ENCODE peak calls at places on chromosomes 1 and 21, in four cellular contexts. Q is stimulated activated CD8-positive, alpha-beta memory T cell treated with anti-CD3 and anti-CD28 coated beads, Interleukin-7, amount 100 ng/mL, for 1 hour; Z is GDM1; C is sciatic nerve. G is an unnamed sample.

GRCh38 chr1:48851638-48852037 is 74.9 kb upstream of the BEND5 start:
- DNase-seq in Z (no peak), Q (no peak), C (no peak), G (no peak)

GRCh38 chr1:1217621-1218523 is 3.9 kb upstream of the TNFRSF4 start:
- DNase-seq in Z (no peak), Q (no peak), C (no peak), G (no peak)

GRCh38 chr1:173205146-173206051 is 1.7 kb downstream of the TNFSF4 start:
- DNase-seq in C (no peak), Q (no peak), Z (peak), G (no peak)

GRCh38 chr1:17272066-17272465 is 23.2 kb downstream of the PADI3 start:
- DNase-seq in C (no peak), Z (no peak), Q (no peak), G (no peak)

GRCh38 chr1:39609618-39610331 is 29.7 kb downstream of the HEYL start:
- DNase-seq in Z (no peak), C (peak), Q (peak), G (peak)

GRCh38 chr1:223486366-223486765 is 93.2 kb downstream of the CCDC185 start:
- DNase-seq in C (no peak), Z (no peak), Q (no peak), G (no peak)

GRCh38 chr1:169634877-169635276 is 5.0 kb upstream of the SELP start:
- DNase-seq in C (no peak), Z (no peak), Q (no peak), G (no peak)

GRCh38 chr1:109531205-109531779 is 8.4 kb upstream of the GPR61 start:
- DNase-seq in Q (no peak), Z (no peak), C (peak), G (no peak)

GRCh38 chr1:201212056-201212455 is 21.4 kb downstream of the IGFN1 start:
- DNase-seq in Z (no peak), C (peak), Q (no peak), G (peak)

GRCh38 chr1:213070399-213070798 is 19.4 kb downstream of the RPS6KC1 start:
- DNase-seq in Z (peak), C (no peak), Q (no peak), G (no peak)

GRCh38 chr21:43697758-43698643 is 20.9 kb upstream of the PDXK start:
- DNase-seq in Z (no peak), Q (no peak), C (no peak), G (peak)

GRCh38 chr1:203229471-203230178 is at the start of gene CHIT1:
- DNase-seq in Q (no peak), C (no peak), Z (no peak), G (no peak)

GRCh38 chr1:27057801-27058647 is 45.4 kb upstream of the TENT5B start:
- DNase-seq in Z (no peak), C (no peak), Q (no peak), G (no peak)

GRCh38 chr1:67097305-67097704 is 37.5 kb downstream of the C1orf141 start:
- DNase-seq in C (no peak), Z (no peak), Q (no peak), G (no peak)

GRCh38 chr1:240608707-240609106 is 3.2 kb downstream of the GREM2 start:
- DNase-seq in C (no peak), Z (no peak), Q (no peak), G (no peak)

GRCh38 chr1:33060579-33061083 is 20.3 kb upstream of the AZIN2 start:
- DNase-seq in Z (no peak), Q (no peak), C (peak), G (peak)

GRCh38 chr1:208668991-208669390 is 424.8 kb upstream of the PLXNA2 start:
- DNase-seq in Z (no peak), C (no peak), Q (no peak), G (no peak)

GRCh38 chr1:100649128-100649527 is 70.4 kb upstream of the VCAM1 start:
- DNase-seq in C (no peak), Q (no peak), Z (no peak), G (no peak)

GRCh38 chr21:31136891-31137290 is 98.6 kb upstream of the KRTAP19-8 start:
- DNase-seq in Q (no peak), C (no peak), Z (no peak), G (no peak)

GRCh38 chr1:174408142-174408541 is 39.6 kb upstream of the GPR52 start:
- DNase-seq in Q (no peak), Z (no peak), C (no peak), G (no peak)

GRCh38 chr1:2228684-2229031 is 539 bp downstream of the SKI start:
- DNase-seq in C (no peak), Q (no peak), Z (no peak), G (peak)

GRCh38 chr21:21383126-21383525 is 384.9 kb downstream of the NCAM2 start:
- DNase-seq in Q (no peak), Z (no peak), C (no peak), G (no peak)

GRCh38 chr21:43025636-43026180 is 49.9 kb downstream of the CBS start:
- DNase-seq in Z (no peak), Q (no peak), C (no peak), G (peak)

GRCh38 chr1:67535474-67535873 is 105.3 kb upstream of the SERBP1 start:
- DNase-seq in C (peak), Q (peak), Z (peak), G (peak)

GRCh38 chr1:30684881-30685795 is 38.2 kb downstream of the MATN1 start:
- DNase-seq in C (no peak), Z (no peak), Q (no peak), G (peak)

GRCh38 chr1:201597551-201598230 is 58.8 kb downstream of the NAV1 start:
- DNase-seq in Q (no peak), C (no peak), Z (no peak), G (no peak)

GRCh38 chr1:25810341-25811299 is 9.1 kb upstream of the MTFR1L start:
- DNase-seq in Z (peak), C (peak), Q (peak), G (peak)

GRCh38 chr1:226047495-226047894 is 15.0 kb upstream of the H3-3A start:
- DNase-seq in Q (no peak), C (no peak), Z (no peak), G (no peak)

GRCh38 chr1:180628646-180629045 is 3.2 kb upstream of the XPR1 start:
- DNase-seq in Q (no peak), Z (no peak), C (no peak), G (no peak)

GRCh38 chr1:174534789-174535188 is 87.0 kb downstream of the GPR52 start:
- DNase-seq in Z (no peak), C (no peak), Q (no peak), G (no peak)

GRCh38 chr1:166304131-166304530 is 137.3 kb upstream of the FAM78B start:
- DNase-seq in Q (no peak), Z (no peak), C (no peak), G (no peak)

GRCh38 chr1:43031316-43032203 is 72.9 kb upstream of the SLC2A1 start:
- DNase-seq in Q (no peak), C (no peak), Z (no peak), G (no peak)

GRCh38 chr21:28160378-28160777 is 832.3 kb downstream of the LTN1 start:
- DNase-seq in C (no peak), Z (no peak), Q (no peak), G (no peak)

GRCh38 chr1:2441746-2442145 is 29.4 kb upstream of the PEX10 start:
- DNase-seq in C (no peak), Q (no peak), Z (no peak), G (no peak)

GRCh38 chr1:80054129-80054528 is 1047.6 kb upstream of the ADGRL4 start:
- DNase-seq in Q (no peak), Z (no peak), C (no peak), G (no peak)

GRCh38 chr1:46183926-46184557 is 7.8 kb upstream of the P3R3URF start:
- DNase-seq in C (no peak), Z (no peak), Q (no peak), G (no peak)

G was measured in posterior vena cava.